ENCODE peak calls at places on chromosomes 16 and 17, in seven cellular contexts. S is neural progenitor cell, G is hepatocyte, Y is GM23248, B is SK-N-SH, A is PC-3, M is MM.1S. F is an unnamed sample.

GRCh38 chr17:50180066-50180465 is 14.3 kb downstream of the SGCA start:
- DNase-seq in S (no peak), G (no peak), Y (no peak), B (no peak), A (no peak), M (no peak), F (no peak)

GRCh38 chr17:70050931-70051330 is 24.1 kb upstream of the KCNJ16 start:
- DNase-seq in S (no peak), G (no peak), Y (no peak), B (no peak), A (no peak), M (no peak), F (no peak)

GRCh38 chr17:64355536-64356303 is 34.9 kb downstream of the PECAM1 start:
- DNase-seq in S (no peak), G (no peak), Y (peak), B (no peak), A (peak), M (no peak), F (no peak)

GRCh38 chr17:54536306-54536705 is 364.3 kb upstream of the TOM1L1 start:
- DNase-seq in S (no peak), G (no peak), Y (no peak), B (no peak), A (no peak), M (no peak), F (no peak)

GRCh38 chr17:57548421-57549385 is 196.4 kb downstream of the CCDC182 start:
- DNase-seq in S (no peak), G (no peak), Y (no peak), B (no peak), A (no peak), M (no peak), F (peak)

GRCh38 chr16:67284699-67285646 is 5.6 kb downstream of the PLEKHG4 start:
- DNase-seq in S (peak), G (peak), Y (peak), B (peak), A (peak), M (no peak), F (no peak)

GRCh38 chr17:35297666-35298065 is 54.8 kb downstream of the SLFN5 start:
- DNase-seq in S (no peak), G (no peak), Y (peak), B (no peak), A (peak), M (no peak), F (no peak)

GRCh38 chr17:59848778-59849177 is 44.0 kb downstream of the TUBD1 start:
- DNase-seq in S (no peak), G (peak), Y (peak), B (no peak), A (peak), M (peak), F (no peak)

GRCh38 chr16:15037003-15037402 is 18.9 kb downstream of the NTAN1 start:
- DNase-seq in S (no peak), G (no peak), Y (no peak), B (no peak), A (no peak), M (peak), F (no peak)

GRCh38 chr17:34220776-34221390 is 34.2 kb upstream of the CCL2 start:
- DNase-seq in S (no peak), G (no peak), Y (no peak), B (no peak), A (no peak), M (no peak), F (no peak)

GRCh38 chr17:80836971-80837481 is 154.6 kb upstream of the CHMP6 start:
- DNase-seq in S (no peak), G (no peak), Y (no peak), B (peak), A (no peak), M (no peak), F (no peak)

GRCh38 chr16:3171855-3172593 is 16.0 kb upstream of the OR1F1 start:
- DNase-seq in S (peak), G (no peak), Y (peak), B (peak), A (no peak), M (peak), F (no peak)

GRCh38 chr16:12188674-12189249 is 212.2 kb downstream of the SNX29 start:
- DNase-seq in S (no peak), G (no peak), Y (peak), B (no peak), A (no peak), M (no peak), F (no peak)

GRCh38 chr17:49739662-49740271 is 24.2 kb downstream of the FAM117A start:
- DNase-seq in S (no peak), G (peak), Y (no peak), B (peak), A (no peak), M (peak), F (peak)

GRCh38 chr16:15897386-15897785 is 9.0 kb upstream of the CEP20 start:
- DNase-seq in S (no peak), G (no peak), Y (peak), B (no peak), A (no peak), M (no peak), F (no peak)

GRCh38 chr16:30186782-30187555 is 3.6 kb downstream of the CORO1A start:
- DNase-seq in S (peak), G (peak), Y (peak), B (peak), A (peak), M (peak), F (peak)

GRCh38 chr17:17181666-17182600 is 24.2 kb downstream of the PLD6 start:
- DNase-seq in S (no peak), G (no peak), Y (no peak), B (no peak), A (no peak), M (no peak), F (peak)

GRCh38 chr17:42629420-42630009 is 20.0 kb downstream of the TUBG1 start:
- DNase-seq in S (no peak), G (no peak), Y (no peak), B (no peak), A (no peak), M (no peak), F (no peak)

GRCh38 chr17:59762022-59762825 is 54.8 kb downstream of the VMP1 start:
- DNase-seq in S (no peak), G (no peak), Y (peak), B (no peak), A (peak), M (no peak), F (no peak)

GRCh38 chr17:76090517-76091135 is 11.6 kb downstream of the ZACN start:
- DNase-seq in S (no peak), G (no peak), Y (no peak), B (no peak), A (no peak), M (no peak), F (no peak)

GRCh38 chr17:77867308-77867781 is 91.2 kb upstream of the TNRC6C start:
- DNase-seq in S (no peak), G (no peak), Y (no peak), B (no peak), A (no peak), M (no peak), F (peak)

GRCh38 chr17:4945176-4945943 is 3.0 kb downstream of the PFN1 start:
- DNase-seq in S (no peak), G (peak), Y (peak), B (no peak), A (peak), M (peak), F (peak)

GRCh38 chr17:73058022-73058421 is 34.5 kb downstream of the SLC39A11 start:
- DNase-seq in S (no peak), G (no peak), Y (no peak), B (no peak), A (peak), M (no peak), F (no peak)

GRCh38 chr17:78892936-78893379 is 10.0 kb downstream of the CEP295NL start:
- DNase-seq in S (no peak), G (no peak), Y (no peak), B (no peak), A (no peak), M (no peak), F (no peak)

GRCh38 chr17:17675925-17676534 is 5.2 kb upstream of the RAI1 start:
- DNase-seq in S (no peak), G (peak), Y (peak), B (no peak), A (peak), M (peak), F (peak)

GRCh38 chr17:44765965-44766364 is 7.2 kb downstream of the ADAM11 start:
- DNase-seq in S (no peak), G (no peak), Y (no peak), B (no peak), A (no peak), M (no peak), F (no peak)

GRCh38 chr17:78892062-78892456 is 10.9 kb downstream of the CEP295NL start:
- DNase-seq in S (no peak), G (no peak), Y (no peak), B (peak), A (no peak), M (no peak), F (no peak)

DNA sequence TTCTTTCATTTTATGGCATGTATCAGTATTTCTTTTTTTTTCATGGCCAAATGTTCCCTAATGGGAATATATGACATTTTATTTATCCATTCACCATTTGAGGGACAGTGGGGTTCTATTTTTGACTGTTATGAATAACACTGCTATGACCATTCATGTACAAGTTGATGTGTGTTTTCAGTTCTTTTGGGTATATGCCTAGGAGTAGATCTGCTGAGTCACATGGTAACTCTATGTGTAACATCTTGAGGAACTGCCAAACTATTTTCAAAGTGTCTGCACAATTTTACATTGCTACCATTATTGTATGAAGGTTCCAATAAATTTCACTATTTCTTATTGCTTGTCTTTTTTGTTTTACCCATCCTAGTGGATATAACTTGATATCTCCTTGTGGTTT is 223.0 kb downstream of the TANC2 start:
- DNase-seq in S (no peak), G (no peak), Y (peak), B (no peak), A (peak), M (no peak), F (no peak)
- TF ChIP-seq EZH2phosphoT487 in S (no peak), G (no peak), Y (no peak), B (no peak), A (no peak), M (no peak), F (no peak)

DNA sequence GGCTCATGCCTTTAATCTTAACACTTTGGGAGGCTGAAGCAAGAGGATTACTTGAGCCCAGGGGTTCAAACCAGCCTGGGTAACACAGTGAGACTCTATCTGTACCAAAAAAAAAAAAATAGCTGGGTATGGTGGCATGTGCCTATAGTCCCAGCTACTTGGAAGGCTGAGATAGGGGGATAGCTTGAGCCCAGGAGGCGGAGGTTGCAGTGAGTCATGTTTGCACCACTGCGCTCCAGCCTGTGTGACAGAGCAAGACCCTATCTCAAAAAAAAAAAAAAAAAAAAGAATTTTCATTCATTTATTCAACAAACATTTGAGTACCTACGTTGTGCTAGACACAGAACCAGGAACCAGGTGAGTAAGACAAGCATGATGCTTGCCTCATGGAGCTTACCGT is 73.6 kb upstream of the MRTFB start:
- DNase-seq in S (no peak), G (no peak), Y (no peak), B (no peak), A (no peak), M (no peak), F (no peak)
- TF ChIP-seq EZH2phosphoT487 in S (no peak), G (no peak), Y (no peak), B (no peak), A (no peak), M (no peak), F (no peak)

GRCh38 chr16:2025251-2025650 is 1.5 kb upstream of the NHERF2 start:
- DNase-seq in S (no peak), G (no peak), Y (no peak), B (no peak), A (no peak), M (no peak), F (no peak)

GRCh38 chr16:2024026-2024425 is 2.7 kb upstream of the NHERF2 start:
- DNase-seq in S (no peak), G (no peak), Y (no peak), B (no peak), A (no peak), M (no peak), F (no peak)

GRCh38 chr16:2022723-2023097 is 3.1 kb downstream of the NPW start:
- DNase-seq in S (peak), G (peak), Y (no peak), B (peak), A (peak), M (peak), F (peak)

GRCh38 chr16:2025878-2026460 is 733 bp upstream of the NHERF2 start:
- DNase-seq in S (no peak), G (no peak), Y (no peak), B (no peak), A (no peak), M (peak), F (no peak)

DNA sequence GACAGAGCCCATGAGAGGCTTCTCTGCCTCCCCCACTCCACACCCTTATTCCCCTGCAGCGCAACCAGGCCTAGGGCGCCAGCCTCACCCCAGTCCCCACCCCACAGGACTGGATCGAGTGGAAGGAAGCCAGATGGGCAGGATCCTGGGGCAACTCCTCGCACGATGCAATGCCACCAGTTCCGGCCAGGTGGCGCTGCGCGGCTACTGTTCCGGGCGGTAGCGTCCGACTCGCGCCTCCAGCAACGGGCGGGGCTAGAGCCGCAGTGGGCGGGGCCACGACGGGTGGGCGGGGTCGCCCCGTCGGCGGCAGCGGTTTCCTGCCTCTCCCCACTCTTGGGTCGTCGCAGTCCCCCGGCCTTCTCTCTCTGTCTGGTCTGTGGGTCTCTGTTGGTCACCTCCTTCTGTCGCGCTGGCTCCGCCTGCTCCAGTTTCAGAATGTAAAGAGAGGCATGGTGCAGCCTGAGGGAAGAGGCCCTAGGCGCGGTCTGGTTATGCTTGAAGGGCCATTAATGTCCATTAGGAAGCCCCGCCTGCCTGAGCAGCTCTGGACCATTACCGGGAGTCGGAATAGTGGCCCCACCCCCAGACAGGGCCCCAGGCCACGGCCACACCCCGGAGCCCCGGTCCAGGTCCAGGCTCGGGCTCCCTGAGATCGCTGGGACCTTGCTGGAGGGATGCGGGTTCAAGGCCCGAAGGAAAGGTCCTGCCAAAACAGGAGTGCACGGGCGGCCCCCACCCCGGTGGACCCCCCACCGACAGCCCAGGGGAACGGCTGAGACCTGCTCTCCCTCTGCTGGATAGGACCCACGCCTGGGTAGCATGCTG is 3.4 kb upstream of the NHERF2 start:
- DNase-seq in S (peak), G (peak), Y (peak), B (peak), A (peak), M (peak), F (peak)
- TF ChIP-seq EZH2phosphoT487 in S (no peak), G (no peak), Y (no peak), B (no peak), A (no peak), M (no peak), F (no peak)

DNA sequence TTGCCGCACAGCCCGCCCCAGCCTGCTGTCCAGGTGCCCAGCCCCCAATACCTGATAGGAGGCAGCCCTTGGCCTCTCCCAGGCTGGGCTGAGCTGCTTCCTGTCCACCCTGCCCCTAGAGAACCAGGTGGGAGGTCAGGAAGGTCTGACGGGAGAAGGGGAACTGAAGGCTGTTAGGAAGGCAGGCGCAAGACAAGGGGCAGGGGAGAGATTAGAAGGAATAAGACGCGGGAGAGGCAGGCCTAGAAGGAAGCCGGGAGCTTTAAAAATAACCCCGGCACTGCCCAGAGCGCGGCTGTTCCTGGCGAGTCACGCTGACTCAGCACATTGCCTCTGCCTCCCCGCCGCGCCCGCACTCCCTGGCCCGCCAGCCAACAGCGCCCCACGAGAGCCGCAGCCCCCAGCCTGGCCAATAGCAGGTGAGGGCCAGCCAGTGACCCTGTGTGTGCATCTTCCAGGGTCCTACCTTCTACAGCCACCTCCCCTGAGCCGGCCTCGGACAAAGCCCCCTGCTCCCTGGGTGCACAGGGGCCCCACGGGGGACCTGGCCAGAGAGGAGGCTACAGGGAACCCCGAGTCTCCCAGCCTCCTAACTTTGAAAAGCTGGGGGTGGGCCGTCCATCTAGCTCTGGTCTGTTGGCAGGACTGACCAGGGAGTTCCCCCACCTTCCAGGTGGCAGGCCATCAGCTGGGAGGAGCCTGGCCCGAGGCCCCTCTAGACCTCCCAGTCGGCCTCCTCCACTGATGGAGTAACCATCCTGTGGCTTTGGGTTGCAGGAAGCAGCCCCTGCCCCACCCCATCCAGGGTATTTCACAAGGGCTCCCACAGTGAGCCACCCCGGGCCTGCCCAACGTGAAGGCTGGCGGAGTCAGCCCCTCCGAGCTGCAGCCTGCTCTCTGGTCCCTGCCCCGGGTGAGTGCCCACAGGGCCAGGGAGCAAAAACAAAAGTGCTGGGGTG is 4.0 kb downstream of the MAFG start:
- DNase-seq in S (peak), G (peak), Y (peak), B (no peak), A (peak), M (peak), F (no peak)
- TF ChIP-seq EZH2phosphoT487 in S (no peak), G (no peak), Y (no peak), B (no peak), A (no peak), M (no peak), F (no peak)